ENCODE peak calls at places on chromosomes 11 and 22, in four cellular contexts. One of them, this sample, is unnamed.

GRCh38 chr11:114607753-114608459 is 12.3 kb upstream of the NXPE4 start:
- DNase-seq in fibroblast of lung: no peak
- DNase-seq in T-helper 1 cell: no peak
- DNase-seq in T-cell: no peak
- DNase-seq in this sample: no peak

GRCh38 chr22:33024626-33025025 is 33.6 kb downstream of the SYN3 start:
- DNase-seq in fibroblast of lung: no peak
- DNase-seq in T-helper 1 cell: no peak
- DNase-seq in T-cell: no peak
- DNase-seq in this sample: no peak

GRCh38 chr11:111465400-111465799 is 46.8 kb downstream of the BTG4 start:
- DNase-seq in fibroblast of lung: peak
- DNase-seq in T-helper 1 cell: no peak
- DNase-seq in T-cell: no peak
- DNase-seq in this sample: no peak

GRCh38 chr22:35376728-35377472 is 4.0 kb upstream of the HMOX1 start:
- DNase-seq in fibroblast of lung: peak
- DNase-seq in T-helper 1 cell: peak
- DNase-seq in T-cell: no peak
- DNase-seq in this sample: no peak

GRCh38 chr11:30281476-30282288 is 41.2 kb upstream of the ARL14EP start:
- DNase-seq in fibroblast of lung: no peak
- DNase-seq in T-helper 1 cell: no peak
- DNase-seq in T-cell: no peak
- DNase-seq in this sample: no peak

GRCh38 chr11:72079776-72080325 is 491 bp downstream of the NUMA1 start:
- DNase-seq in fibroblast of lung: peak
- DNase-seq in T-helper 1 cell: peak
- DNase-seq in T-cell: no peak
- DNase-seq in this sample: no peak

GRCh38 chr22:19846620-19847344 is 7.9 kb downstream of the GNB1L start:
- DNase-seq in fibroblast of lung: no peak
- DNase-seq in T-helper 1 cell: no peak
- DNase-seq in T-cell: no peak
- DNase-seq in this sample: no peak

GRCh38 chr11:72828081-72828567 is 13.9 kb downstream of the ATG16L2 start:
- DNase-seq in fibroblast of lung: peak
- DNase-seq in T-helper 1 cell: no peak
- DNase-seq in T-cell: no peak
- DNase-seq in this sample: no peak

GRCh38 chr11:67237574-67237973 is 28.7 kb upstream of the GRK2 start:
- DNase-seq in fibroblast of lung: no peak
- DNase-seq in T-helper 1 cell: no peak
- DNase-seq in T-cell: no peak
- DNase-seq in this sample: no peak

GRCh38 chr11:116885951-116886629 is 48.7 kb upstream of the APOA1 start:
- DNase-seq in fibroblast of lung: peak
- DNase-seq in T-helper 1 cell: no peak
- DNase-seq in T-cell: no peak
- DNase-seq in this sample: no peak

GRCh38 chr11:86160546-86161149 is 83.9 kb upstream of the EED start:
- DNase-seq in fibroblast of lung: no peak
- DNase-seq in T-helper 1 cell: no peak
- DNase-seq in T-cell: no peak
- DNase-seq in this sample: no peak

GRCh38 chr22:20748082-20748481 is 25.8 kb upstream of the SERPIND1 start:
- DNase-seq in fibroblast of lung: no peak
- DNase-seq in T-helper 1 cell: no peak
- DNase-seq in T-cell: no peak
- DNase-seq in this sample: no peak

GRCh38 chr22:28112130-28112529 is 193.1 kb upstream of the PITPNB start:
- DNase-seq in fibroblast of lung: no peak
- DNase-seq in T-helper 1 cell: no peak
- DNase-seq in T-cell: no peak
- DNase-seq in this sample: no peak

GRCh38 chr11:117686711-117687110 is 110.3 kb downstream of the DSCAML1 start:
- DNase-seq in fibroblast of lung: no peak
- DNase-seq in T-helper 1 cell: no peak
- DNase-seq in T-cell: no peak
- DNase-seq in this sample: no peak

GRCh38 chr11:19697721-19698121 is 14.9 kb upstream of the NAV2 start:
- DNase-seq in fibroblast of lung: no peak
- DNase-seq in T-helper 1 cell: no peak
- DNase-seq in T-cell: no peak
- DNase-seq in this sample: no peak

GRCh38 chr22:50306753-50307749 is at the start of gene PLXNB2:
- DNase-seq in fibroblast of lung: peak
- DNase-seq in T-helper 1 cell: peak
- DNase-seq in T-cell: peak
- DNase-seq in this sample: no peak

GRCh38 chr11:45157247-45158209 is 11.1 kb downstream of the PRDM11 start:
- DNase-seq in fibroblast of lung: no peak
- DNase-seq in T-helper 1 cell: no peak
- DNase-seq in T-cell: no peak
- DNase-seq in this sample: no peak